ENCODE peak calls at places on chromosomes 1 and 21, in four cellular contexts. One of them, this sample, is unnamed.

GRCh38 chr1:203178821-203179220 is 3.2 kb upstream of the MYBPH start:
- DNase-seq in tibial nerve: no peak
- DNase-seq in A549: no peak
- DNase-seq in sigmoid colon: no peak
- DNase-seq in this sample: no peak

GRCh38 chr1:106268070-106268469 is 788.4 kb upstream of the PRMT6 start:
- DNase-seq in tibial nerve: no peak
- DNase-seq in A549: peak
- DNase-seq in sigmoid colon: no peak
- DNase-seq in this sample: no peak

GRCh38 chr1:91314643-91315042 is 90.0 kb downstream of the HFM1 start:
- DNase-seq in tibial nerve: no peak
- DNase-seq in A549: no peak
- DNase-seq in sigmoid colon: no peak
- DNase-seq in this sample: no peak

GRCh38 chr1:204924013-204924759 is 53.5 kb downstream of the NFASC start:
- DNase-seq in tibial nerve: no peak
- DNase-seq in A549: no peak
- DNase-seq in sigmoid colon: peak
- DNase-seq in this sample: no peak

GRCh38 chr1:200366577-200367253 is 43.1 kb downstream of the ZNF281 start:
- DNase-seq in tibial nerve: no peak
- DNase-seq in A549: peak
- DNase-seq in sigmoid colon: no peak
- DNase-seq in this sample: no peak

GRCh38 chr1:55993608-55994251 is 585.6 kb downstream of the PLPP3 start:
- DNase-seq in tibial nerve: no peak
- DNase-seq in A549: no peak
- DNase-seq in sigmoid colon: no peak
- DNase-seq in this sample: no peak

GRCh38 chr1:246005067-246005466 is 502.0 kb downstream of the SMYD3 start:
- DNase-seq in tibial nerve: no peak
- DNase-seq in A549: no peak
- DNase-seq in sigmoid colon: no peak
- DNase-seq in this sample: no peak

GRCh38 chr1:164664127-164664526 is 105.1 kb downstream of the PBX1 start:
- DNase-seq in tibial nerve: no peak
- DNase-seq in A549: no peak
- DNase-seq in sigmoid colon: no peak
- DNase-seq in this sample: no peak

GRCh38 chr1:157700711-157701110 is at the start of gene FCRL3:
- DNase-seq in tibial nerve: no peak
- DNase-seq in A549: no peak
- DNase-seq in sigmoid colon: no peak
- DNase-seq in this sample: no peak

GRCh38 chr1:62295921-62296451 is 23.2 kb downstream of the KANK4 start:
- DNase-seq in tibial nerve: no peak
- DNase-seq in A549: no peak
- DNase-seq in sigmoid colon: no peak
- DNase-seq in this sample: no peak

GRCh38 chr1:45535988-45536766 is 14.4 kb upstream of the AKR1A1 start:
- DNase-seq in tibial nerve: no peak
- DNase-seq in A549: no peak
- DNase-seq in sigmoid colon: no peak
- DNase-seq in this sample: no peak

GRCh38 chr1:167328306-167328705 is 107.6 kb downstream of the POU2F1 start:
- DNase-seq in tibial nerve: no peak
- DNase-seq in A549: no peak
- DNase-seq in sigmoid colon: no peak
- DNase-seq in this sample: no peak

GRCh38 chr1:224579526-224579925 is 36.6 kb upstream of the CNIH3 start:
- DNase-seq in tibial nerve: no peak
- DNase-seq in A549: no peak
- DNase-seq in sigmoid colon: no peak
- DNase-seq in this sample: no peak

GRCh38 chr21:46434322-46434958 is 24.3 kb upstream of the DIP2A start:
- DNase-seq in tibial nerve: no peak
- DNase-seq in A549: no peak
- DNase-seq in sigmoid colon: no peak
- DNase-seq in this sample: no peak

GRCh38 chr1:39174400-39175081 is 30.0 kb upstream of the MACF1 start:
- DNase-seq in tibial nerve: no peak
- DNase-seq in A549: no peak
- DNase-seq in sigmoid colon: no peak
- DNase-seq in this sample: no peak

GRCh38 chr1:8448906-8449661 is 131.2 kb downstream of the SLC45A1 start:
- DNase-seq in tibial nerve: no peak
- DNase-seq in A549: no peak
- DNase-seq in sigmoid colon: peak
- DNase-seq in this sample: no peak

GRCh38 chr1:159179906-159180305 is 8.5 kb downstream of the CADM3 start:
- DNase-seq in tibial nerve: no peak
- DNase-seq in A549: no peak
- DNase-seq in sigmoid colon: no peak
- DNase-seq in this sample: no peak

GRCh38 chr21:35204125-35204524 is 155.0 kb upstream of the RUNX1 start:
- DNase-seq in tibial nerve: no peak
- DNase-seq in A549: no peak
- DNase-seq in sigmoid colon: no peak
- DNase-seq in this sample: no peak

GRCh38 chr1:225319951-225320350 is 107.9 kb downstream of the LBR start:
- DNase-seq in tibial nerve: no peak
- DNase-seq in A549: no peak
- DNase-seq in sigmoid colon: no peak
- DNase-seq in this sample: no peak

GRCh38 chr1:147851149-147851548 is 51.4 kb upstream of the GJA8 start:
- DNase-seq in tibial nerve: no peak
- DNase-seq in A549: peak
- DNase-seq in sigmoid colon: no peak
- DNase-seq in this sample: no peak
- TF ChIP-seq EP300 in tibial nerve: no peak
- TF ChIP-seq EP300 in A549: no peak
- TF ChIP-seq EP300 in sigmoid colon: no peak
- TF ChIP-seq EP300 in this sample: no peak

GRCh38 chr1:177780096-177780700 is 189.7 kb downstream of the SEC16B start:
- DNase-seq in tibial nerve: no peak
- DNase-seq in A549: peak
- DNase-seq in sigmoid colon: no peak
- DNase-seq in this sample: no peak
- TF ChIP-seq CTCF in tibial nerve: peak
- TF ChIP-seq CTCF in A549: peak
- TF ChIP-seq CTCF in sigmoid colon: peak
- TF ChIP-seq CTCF in this sample: peak

GRCh38 chr1:208105756-208106155 is 138.4 kb downstream of the PLXNA2 start:
- DNase-seq in tibial nerve: no peak
- DNase-seq in A549: no peak
- DNase-seq in sigmoid colon: no peak
- DNase-seq in this sample: no peak

GRCh38 chr1:208107415-208107814 is 136.8 kb downstream of the PLXNA2 start:
- DNase-seq in tibial nerve: no peak
- DNase-seq in A549: no peak
- DNase-seq in sigmoid colon: no peak
- DNase-seq in this sample: no peak

GRCh38 chr1:208103821-208104513 is 140.2 kb downstream of the PLXNA2 start:
- DNase-seq in tibial nerve: no peak
- DNase-seq in A549: no peak
- DNase-seq in sigmoid colon: no peak
- DNase-seq in this sample: no peak

GRCh38 chr1:208107817-208108608 is 136.2 kb downstream of the PLXNA2 start:
- DNase-seq in tibial nerve: no peak
- DNase-seq in A549: peak
- DNase-seq in sigmoid colon: no peak
- DNase-seq in this sample: no peak

DNA sequence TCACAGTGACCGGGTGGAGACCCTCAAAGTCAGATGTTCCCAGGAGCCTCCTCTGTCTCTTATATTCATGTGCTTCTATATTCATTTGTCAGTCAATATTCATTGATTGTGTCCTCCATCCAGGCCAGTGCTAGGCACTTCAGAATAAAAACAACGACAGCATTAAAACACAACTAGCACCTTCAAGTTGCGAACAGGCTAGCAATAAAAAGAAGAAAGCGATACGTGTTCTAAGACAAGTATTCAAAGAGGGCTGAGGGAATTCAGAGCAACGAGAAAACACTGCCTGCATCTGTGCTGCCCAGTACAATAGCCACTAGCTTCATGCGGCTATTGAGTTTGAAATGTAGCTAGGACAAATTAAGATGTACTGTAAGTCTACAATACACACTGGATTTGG is 138.0 kb downstream of the PLXNA2 start:
- DNase-seq in tibial nerve: no peak
- DNase-seq in A549: no peak
- DNase-seq in sigmoid colon: no peak
- DNase-seq in this sample: no peak
- TF ChIP-seq EP300 in tibial nerve: no peak
- TF ChIP-seq EP300 in A549: no peak
- TF ChIP-seq EP300 in sigmoid colon: no peak
- TF ChIP-seq EP300 in this sample: no peak

DNA sequence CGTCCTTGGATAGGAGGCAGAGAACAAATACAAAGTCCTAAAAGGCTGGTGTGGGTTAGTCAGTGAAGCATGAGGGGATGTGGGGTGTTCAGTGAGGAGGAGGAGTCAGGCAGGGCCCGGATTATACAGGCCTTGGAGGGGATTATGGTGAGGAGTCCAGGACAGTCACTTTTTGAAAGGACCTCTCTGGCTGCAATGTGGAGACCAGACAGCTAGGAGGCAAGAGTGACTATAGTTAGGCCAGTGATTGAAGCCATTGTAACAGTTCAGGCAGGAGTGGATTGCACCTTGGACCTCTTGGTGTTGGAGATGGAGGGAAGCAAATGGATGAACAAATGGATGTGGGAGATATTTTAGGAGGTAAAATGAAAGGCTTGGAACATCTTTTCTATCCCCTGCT is 115.8 kb downstream of the C1orf94 start:
- DNase-seq in tibial nerve: no peak
- DNase-seq in A549: no peak
- DNase-seq in sigmoid colon: no peak
- DNase-seq in this sample: no peak
- TF ChIP-seq CTCF in tibial nerve: no peak
- TF ChIP-seq CTCF in A549: no peak
- TF ChIP-seq CTCF in sigmoid colon: no peak
- TF ChIP-seq CTCF in this sample: no peak

GRCh38 chr1:183609313-183609712 is 19.1 kb upstream of the NCF2 start:
- DNase-seq in tibial nerve: peak
- DNase-seq in A549: peak
- DNase-seq in sigmoid colon: peak
- DNase-seq in this sample: peak
- TF ChIP-seq EP300 in tibial nerve: no peak
- TF ChIP-seq EP300 in A549: no peak
- TF ChIP-seq EP300 in sigmoid colon: no peak
- TF ChIP-seq EP300 in this sample: no peak

This sample was measured in transverse colon.